ENCODE peak calls at places on chromosome 20, in six cellular contexts. One of them, this sample, is unnamed.

GRCh38 chr20:39960522-39961420 is 728.3 kb downstream of the MAFB start:
- DNase-seq in activated naive CD8-positive, alpha-beta T cell treated with anti-CD3 and anti-CD28 coated beads, Interleukin-2, amount 10 ng/mL, durations not matched to agents 7 days and 5 days: no peak
- DNase-seq in BE2C: peak
- DNase-seq in HTR-8/SVneo: no peak
- DNase-seq in NCI-H510A treated with DMSO at 0.1 percent for 48 hours: peak
- DNase-seq in choroid plexus epithelial cell: no peak
- DNase-seq in this sample: no peak

GRCh38 chr20:25626779-25627178 is 3.0 kb upstream of the NANP start:
- DNase-seq in HTR-8/SVneo: no peak
- DNase-seq in choroid plexus epithelial cell: no peak
- DNase-seq in activated naive CD8-positive, alpha-beta T cell treated with anti-CD3 and anti-CD28 coated beads, Interleukin-2, amount 10 ng/mL, durations not matched to agents 7 days and 5 days: no peak
- DNase-seq in NCI-H510A treated with DMSO at 0.1 percent for 48 hours: no peak
- DNase-seq in BE2C: no peak
- DNase-seq in this sample: no peak

GRCh38 chr20:815914-816606 is 17.5 kb upstream of the FAM110A start:
- DNase-seq in choroid plexus epithelial cell: peak
- DNase-seq in BE2C: peak
- DNase-seq in activated naive CD8-positive, alpha-beta T cell treated with anti-CD3 and anti-CD28 coated beads, Interleukin-2, amount 10 ng/mL, durations not matched to agents 7 days and 5 days: peak
- DNase-seq in HTR-8/SVneo: peak
- DNase-seq in NCI-H510A treated with DMSO at 0.1 percent for 48 hours: peak
- DNase-seq in this sample: no peak

GRCh38 chr20:59933296-59933848 is at the start of gene SYCP2:
- DNase-seq in choroid plexus epithelial cell: peak
- DNase-seq in activated naive CD8-positive, alpha-beta T cell treated with anti-CD3 and anti-CD28 coated beads, Interleukin-2, amount 10 ng/mL, durations not matched to agents 7 days and 5 days: peak
- DNase-seq in NCI-H510A treated with DMSO at 0.1 percent for 48 hours: peak
- DNase-seq in BE2C: peak
- DNase-seq in HTR-8/SVneo: no peak
- DNase-seq in this sample: no peak

GRCh38 chr20:20214757-20215275 is 153.1 kb upstream of the INSM1 start:
- DNase-seq in HTR-8/SVneo: no peak
- DNase-seq in NCI-H510A treated with DMSO at 0.1 percent for 48 hours: peak
- DNase-seq in choroid plexus epithelial cell: no peak
- DNase-seq in activated naive CD8-positive, alpha-beta T cell treated with anti-CD3 and anti-CD28 coated beads, Interleukin-2, amount 10 ng/mL, durations not matched to agents 7 days and 5 days: no peak
- DNase-seq in BE2C: no peak
- DNase-seq in this sample: no peak

GRCh38 chr20:4341804-4342560 is 326.6 kb upstream of the RNF24 start:
- DNase-seq in choroid plexus epithelial cell: peak
- DNase-seq in BE2C: no peak
- DNase-seq in activated naive CD8-positive, alpha-beta T cell treated with anti-CD3 and anti-CD28 coated beads, Interleukin-2, amount 10 ng/mL, durations not matched to agents 7 days and 5 days: no peak
- DNase-seq in HTR-8/SVneo: peak
- DNase-seq in NCI-H510A treated with DMSO at 0.1 percent for 48 hours: no peak
- DNase-seq in this sample: peak

GRCh38 chr20:32282461-32282860 is 5.0 kb downstream of the KIF3B start:
- DNase-seq in activated naive CD8-positive, alpha-beta T cell treated with anti-CD3 and anti-CD28 coated beads, Interleukin-2, amount 10 ng/mL, durations not matched to agents 7 days and 5 days: no peak
- DNase-seq in BE2C: no peak
- DNase-seq in NCI-H510A treated with DMSO at 0.1 percent for 48 hours: peak
- DNase-seq in HTR-8/SVneo: no peak
- DNase-seq in choroid plexus epithelial cell: no peak
- DNase-seq in this sample: no peak

GRCh38 chr20:63500902-63501817 is 2.3 kb upstream of the EEF1A2 start:
- DNase-seq in activated naive CD8-positive, alpha-beta T cell treated with anti-CD3 and anti-CD28 coated beads, Interleukin-2, amount 10 ng/mL, durations not matched to agents 7 days and 5 days: no peak
- DNase-seq in choroid plexus epithelial cell: no peak
- DNase-seq in HTR-8/SVneo: no peak
- DNase-seq in NCI-H510A treated with DMSO at 0.1 percent for 48 hours: no peak
- DNase-seq in BE2C: no peak
- DNase-seq in this sample: no peak

GRCh38 chr20:59082077-59082740 is 39.6 kb upstream of the PRELID3B start:
- DNase-seq in NCI-H510A treated with DMSO at 0.1 percent for 48 hours: no peak
- DNase-seq in choroid plexus epithelial cell: peak
- DNase-seq in BE2C: no peak
- DNase-seq in activated naive CD8-positive, alpha-beta T cell treated with anti-CD3 and anti-CD28 coated beads, Interleukin-2, amount 10 ng/mL, durations not matched to agents 7 days and 5 days: no peak
- DNase-seq in HTR-8/SVneo: peak
- DNase-seq in this sample: no peak

GRCh38 chr20:62389601-62390087 is 2.7 kb downstream of the RPS21 start:
- DNase-seq in NCI-H510A treated with DMSO at 0.1 percent for 48 hours: no peak
- DNase-seq in activated naive CD8-positive, alpha-beta T cell treated with anti-CD3 and anti-CD28 coated beads, Interleukin-2, amount 10 ng/mL, durations not matched to agents 7 days and 5 days: no peak
- DNase-seq in BE2C: no peak
- DNase-seq in HTR-8/SVneo: no peak
- DNase-seq in choroid plexus epithelial cell: no peak
- DNase-seq in this sample: no peak

GRCh38 chr20:38430679-38431325 is 4.3 kb downstream of the SNHG17 start:
- DNase-seq in HTR-8/SVneo: no peak
- DNase-seq in activated naive CD8-positive, alpha-beta T cell treated with anti-CD3 and anti-CD28 coated beads, Interleukin-2, amount 10 ng/mL, durations not matched to agents 7 days and 5 days: no peak
- DNase-seq in choroid plexus epithelial cell: no peak
- DNase-seq in BE2C: no peak
- DNase-seq in NCI-H510A treated with DMSO at 0.1 percent for 48 hours: no peak
- DNase-seq in this sample: no peak

GRCh38 chr20:20594171-20594530 is 118.3 kb downstream of the RALGAPA2 start:
- DNase-seq in HTR-8/SVneo: peak
- DNase-seq in activated naive CD8-positive, alpha-beta T cell treated with anti-CD3 and anti-CD28 coated beads, Interleukin-2, amount 10 ng/mL, durations not matched to agents 7 days and 5 days: no peak
- DNase-seq in choroid plexus epithelial cell: peak
- DNase-seq in NCI-H510A treated with DMSO at 0.1 percent for 48 hours: peak
- DNase-seq in BE2C: no peak
- DNase-seq in this sample: no peak

GRCh38 chr20:25623225-25623735 is 534 bp downstream of the NANP start:
- DNase-seq in NCI-H510A treated with DMSO at 0.1 percent for 48 hours: no peak
- DNase-seq in choroid plexus epithelial cell: peak
- DNase-seq in activated naive CD8-positive, alpha-beta T cell treated with anti-CD3 and anti-CD28 coated beads, Interleukin-2, amount 10 ng/mL, durations not matched to agents 7 days and 5 days: no peak
- DNase-seq in BE2C: peak
- DNase-seq in HTR-8/SVneo: no peak
- DNase-seq in this sample: no peak

GRCh38 chr20:22866757-22867425 is 168.2 kb upstream of the SSTR4 start:
- DNase-seq in choroid plexus epithelial cell: peak
- DNase-seq in activated naive CD8-positive, alpha-beta T cell treated with anti-CD3 and anti-CD28 coated beads, Interleukin-2, amount 10 ng/mL, durations not matched to agents 7 days and 5 days: no peak
- DNase-seq in HTR-8/SVneo: no peak
- DNase-seq in BE2C: no peak
- DNase-seq in NCI-H510A treated with DMSO at 0.1 percent for 48 hours: no peak
- DNase-seq in this sample: no peak

GRCh38 chr20:1876975-1877603 is 18.1 kb upstream of the SIRPA start:
- DNase-seq in BE2C: no peak
- DNase-seq in activated naive CD8-positive, alpha-beta T cell treated with anti-CD3 and anti-CD28 coated beads, Interleukin-2, amount 10 ng/mL, durations not matched to agents 7 days and 5 days: no peak
- DNase-seq in HTR-8/SVneo: peak
- DNase-seq in NCI-H510A treated with DMSO at 0.1 percent for 48 hours: no peak
- DNase-seq in choroid plexus epithelial cell: peak
- DNase-seq in this sample: no peak

GRCh38 chr20:21189761-21190523 is 64.1 kb downstream of the KIZ start:
- DNase-seq in activated naive CD8-positive, alpha-beta T cell treated with anti-CD3 and anti-CD28 coated beads, Interleukin-2, amount 10 ng/mL, durations not matched to agents 7 days and 5 days: no peak
- DNase-seq in choroid plexus epithelial cell: no peak
- DNase-seq in BE2C: no peak
- DNase-seq in NCI-H510A treated with DMSO at 0.1 percent for 48 hours: no peak
- DNase-seq in HTR-8/SVneo: no peak
- DNase-seq in this sample: no peak

GRCh38 chr20:63241272-63241671 is 5.6 kb downstream of the BIRC7 start:
- DNase-seq in choroid plexus epithelial cell: no peak
- DNase-seq in activated naive CD8-positive, alpha-beta T cell treated with anti-CD3 and anti-CD28 coated beads, Interleukin-2, amount 10 ng/mL, durations not matched to agents 7 days and 5 days: no peak
- DNase-seq in NCI-H510A treated with DMSO at 0.1 percent for 48 hours: no peak
- DNase-seq in BE2C: no peak
- DNase-seq in HTR-8/SVneo: no peak
- DNase-seq in this sample: no peak

GRCh38 chr20:58877374-58878360 is 25.2 kb downstream of the GNAS start:
- DNase-seq in choroid plexus epithelial cell: no peak
- DNase-seq in BE2C: peak
- DNase-seq in HTR-8/SVneo: no peak
- DNase-seq in NCI-H510A treated with DMSO at 0.1 percent for 48 hours: no peak
- DNase-seq in activated naive CD8-positive, alpha-beta T cell treated with anti-CD3 and anti-CD28 coated beads, Interleukin-2, amount 10 ng/mL, durations not matched to agents 7 days and 5 days: no peak
- DNase-seq in this sample: no peak

GRCh38 chr20:40669692-40670091 is 19.3 kb downstream of the MAFB start:
- DNase-seq in NCI-H510A treated with DMSO at 0.1 percent for 48 hours: no peak
- DNase-seq in activated naive CD8-positive, alpha-beta T cell treated with anti-CD3 and anti-CD28 coated beads, Interleukin-2, amount 10 ng/mL, durations not matched to agents 7 days and 5 days: no peak
- DNase-seq in BE2C: no peak
- DNase-seq in HTR-8/SVneo: no peak
- DNase-seq in choroid plexus epithelial cell: no peak
- DNase-seq in this sample: no peak

GRCh38 chr20:25346349-25346748 is 44.3 kb downstream of the ABHD12 start:
- DNase-seq in NCI-H510A treated with DMSO at 0.1 percent for 48 hours: no peak
- DNase-seq in HTR-8/SVneo: no peak
- DNase-seq in choroid plexus epithelial cell: no peak
- DNase-seq in BE2C: no peak
- DNase-seq in activated naive CD8-positive, alpha-beta T cell treated with anti-CD3 and anti-CD28 coated beads, Interleukin-2, amount 10 ng/mL, durations not matched to agents 7 days and 5 days: peak
- DNase-seq in this sample: no peak

GRCh38 chr20:2978519-2978918 is 64.9 kb upstream of the GNRH2 start:
- DNase-seq in BE2C: no peak
- DNase-seq in NCI-H510A treated with DMSO at 0.1 percent for 48 hours: no peak
- DNase-seq in HTR-8/SVneo: no peak
- DNase-seq in choroid plexus epithelial cell: no peak
- DNase-seq in activated naive CD8-positive, alpha-beta T cell treated with anti-CD3 and anti-CD28 coated beads, Interleukin-2, amount 10 ng/mL, durations not matched to agents 7 days and 5 days: no peak
- DNase-seq in this sample: no peak

GRCh38 chr20:20411382-20411781 is 43.5 kb downstream of the INSM1 start:
- DNase-seq in HTR-8/SVneo: no peak
- DNase-seq in choroid plexus epithelial cell: no peak
- DNase-seq in BE2C: no peak
- DNase-seq in NCI-H510A treated with DMSO at 0.1 percent for 48 hours: peak
- DNase-seq in activated naive CD8-positive, alpha-beta T cell treated with anti-CD3 and anti-CD28 coated beads, Interleukin-2, amount 10 ng/mL, durations not matched to agents 7 days and 5 days: no peak
- DNase-seq in this sample: no peak

This sample was measured in epithelial cell of proximal tubule.